ENCODE peak calls at places on chromosomes 12 and 14, in four cellular contexts. One of them, this sample, is unnamed.

GRCh38 chr14:95356245-95356850 is 36.6 kb upstream of the CLMN start:
- DNase-seq in stomach: no peak
- DNase-seq in fibroblast of mammary gland: no peak
- DNase-seq in astrocyte of the spinal cord: no peak
- DNase-seq in this sample: no peak

GRCh38 chr14:64828096-64828495 is 51.6 kb downstream of the SPTB start:
- DNase-seq in stomach: no peak
- DNase-seq in fibroblast of mammary gland: no peak
- DNase-seq in astrocyte of the spinal cord: no peak
- DNase-seq in this sample: no peak

GRCh38 chr12:55929306-55929791 is 1.6 kb upstream of the DGKA start:
- DNase-seq in stomach: peak
- DNase-seq in fibroblast of mammary gland: no peak
- DNase-seq in astrocyte of the spinal cord: no peak
- DNase-seq in this sample: no peak

GRCh38 chr12:42396473-42397259 is 70.7 kb downstream of the PPHLN1 start:
- DNase-seq in stomach: no peak
- DNase-seq in fibroblast of mammary gland: peak
- DNase-seq in astrocyte of the spinal cord: no peak
- DNase-seq in this sample: no peak

GRCh38 chr14:49940805-49941421 is 48.0 kb downstream of the ARF6 start:
- DNase-seq in stomach: no peak
- DNase-seq in fibroblast of mammary gland: peak
- DNase-seq in astrocyte of the spinal cord: no peak
- DNase-seq in this sample: no peak

GRCh38 chr12:94593822-94594442 is 56.4 kb downstream of the TMCC3 start:
- DNase-seq in stomach: no peak
- DNase-seq in fibroblast of mammary gland: no peak
- DNase-seq in astrocyte of the spinal cord: no peak
- DNase-seq in this sample: no peak

GRCh38 chr12:2364566-2365165 is 311.9 kb downstream of the CACNA1C start:
- DNase-seq in stomach: no peak
- DNase-seq in fibroblast of mammary gland: no peak
- DNase-seq in astrocyte of the spinal cord: no peak
- DNase-seq in this sample: no peak

GRCh38 chr14:78135450-78135891 is 34.7 kb upstream of the NRXN3 start:
- DNase-seq in stomach: no peak
- DNase-seq in fibroblast of mammary gland: no peak
- DNase-seq in astrocyte of the spinal cord: peak
- DNase-seq in this sample: no peak

GRCh38 chr12:132351751-132352495 is 22.5 kb upstream of the GALNT9 start:
- DNase-seq in stomach: no peak
- DNase-seq in fibroblast of mammary gland: no peak
- DNase-seq in astrocyte of the spinal cord: no peak
- DNase-seq in this sample: peak

GRCh38 chr12:2769866-2770533 is 24.8 kb upstream of the FKBP4 start:
- DNase-seq in stomach: no peak
- DNase-seq in fibroblast of mammary gland: no peak
- DNase-seq in astrocyte of the spinal cord: no peak
- DNase-seq in this sample: no peak

GRCh38 chr12:30548203-30548602 is 147.5 kb downstream of the IPO8 start:
- DNase-seq in stomach: no peak
- DNase-seq in fibroblast of mammary gland: no peak
- DNase-seq in astrocyte of the spinal cord: no peak
- DNase-seq in this sample: no peak

GRCh38 chr12:31234955-31235867 is 90.7 kb downstream of the SINHCAF start:
- DNase-seq in stomach: peak
- DNase-seq in fibroblast of mammary gland: peak
- DNase-seq in astrocyte of the spinal cord: peak
- DNase-seq in this sample: no peak

GRCh38 chr12:90239740-90240260 is 531.2 kb upstream of the ATP2B1 start:
- DNase-seq in stomach: no peak
- DNase-seq in fibroblast of mammary gland: no peak
- DNase-seq in astrocyte of the spinal cord: no peak
- DNase-seq in this sample: no peak

DNA sequence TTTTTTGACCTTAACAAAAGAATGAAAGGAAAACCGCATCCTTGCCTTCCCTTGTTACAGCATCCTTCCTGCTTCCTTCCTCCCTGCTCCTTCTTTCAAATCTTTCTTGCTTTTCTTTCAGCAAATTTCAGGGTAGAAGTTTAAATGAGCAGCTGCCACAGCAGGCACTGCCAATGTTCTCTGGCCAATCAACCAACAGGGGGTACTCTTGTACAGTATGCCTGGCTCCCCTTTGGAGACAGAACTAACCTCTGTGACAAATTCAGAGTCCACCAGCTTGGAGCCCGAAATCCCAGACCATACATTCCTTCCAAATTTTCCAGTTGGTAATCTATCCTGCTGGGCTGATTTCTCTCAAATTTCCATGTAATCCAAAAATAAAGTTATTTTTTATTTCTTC is 609.8 kb upstream of the LMO3 start:
- DNase-seq in stomach: no peak
- DNase-seq in fibroblast of mammary gland: no peak
- DNase-seq in astrocyte of the spinal cord: no peak
- DNase-seq in this sample: no peak
- H3K4me3 ChIP-seq in stomach: no peak
- H3K4me3 ChIP-seq in fibroblast of mammary gland: no peak
- H3K4me3 ChIP-seq in astrocyte of the spinal cord: no peak
- H3K4me3 ChIP-seq in this sample: no peak

DNA sequence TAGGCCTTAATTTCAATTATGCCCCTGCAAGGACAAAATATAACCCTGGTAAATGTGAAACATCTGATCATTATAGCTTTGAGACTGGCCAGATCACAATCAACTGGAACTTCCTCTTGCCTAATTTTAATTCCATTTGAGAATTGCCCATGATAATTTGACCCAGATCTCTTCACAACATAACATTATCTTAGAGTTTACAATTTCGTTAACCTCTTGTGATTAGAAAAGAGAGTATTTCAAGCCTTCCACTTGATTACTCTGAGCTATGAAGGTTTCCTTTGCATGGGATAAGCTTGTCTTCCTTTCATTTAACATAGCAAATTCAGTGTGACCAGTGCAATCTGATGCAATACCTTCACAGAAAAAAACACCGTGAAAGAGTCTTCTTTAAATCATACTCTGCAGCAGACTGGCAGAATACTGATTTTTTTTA is 143.6 kb downstream of the DUSP6 start:
- DNase-seq in stomach: no peak
- DNase-seq in fibroblast of mammary gland: peak
- DNase-seq in astrocyte of the spinal cord: peak
- DNase-seq in this sample: no peak
- H3K4me3 ChIP-seq in stomach: no peak
- H3K4me3 ChIP-seq in fibroblast of mammary gland: no peak
- H3K4me3 ChIP-seq in astrocyte of the spinal cord: no peak
- H3K4me3 ChIP-seq in this sample: no peak

DNA sequence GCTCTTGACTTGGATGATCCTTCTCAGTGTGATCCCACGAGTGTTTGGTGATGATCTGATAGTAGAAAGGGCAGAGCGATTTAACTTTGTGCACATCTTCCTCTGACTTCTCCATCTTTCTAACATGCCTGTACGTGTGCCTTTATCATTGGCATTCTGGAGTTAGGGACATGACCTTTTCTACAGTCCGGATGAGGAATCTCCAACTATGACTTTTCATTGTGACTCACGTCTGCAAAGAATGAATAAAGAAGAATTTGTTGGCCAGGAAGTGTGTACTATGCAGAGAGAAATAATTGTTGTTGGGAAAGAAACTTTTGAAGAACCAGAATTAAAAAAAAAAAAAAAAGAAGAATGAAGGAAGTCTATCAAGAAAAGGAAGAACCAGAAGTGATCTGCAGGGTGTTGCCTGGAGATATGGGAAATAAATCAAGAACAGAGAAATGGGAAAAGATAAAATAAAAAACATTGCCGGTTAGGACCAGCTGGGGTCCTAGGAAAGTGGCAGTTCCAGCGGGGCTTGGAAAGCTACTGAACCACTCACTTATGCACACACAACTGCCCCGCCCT is 25.3 kb downstream of the PPFIBP1 start:
- DNase-seq in stomach: no peak
- DNase-seq in fibroblast of mammary gland: peak
- DNase-seq in astrocyte of the spinal cord: peak
- DNase-seq in this sample: no peak
- H3K4me3 ChIP-seq in stomach: no peak
- H3K4me3 ChIP-seq in fibroblast of mammary gland: peak
- H3K4me3 ChIP-seq in astrocyte of the spinal cord: no peak
- H3K4me3 ChIP-seq in this sample: peak

GRCh38 chr12:49698619-49699545 is 8.3 kb downstream of the FMNL3 start:
- DNase-seq in stomach: no peak
- DNase-seq in fibroblast of mammary gland: peak
- DNase-seq in astrocyte of the spinal cord: peak
- DNase-seq in this sample: peak
- H3K4me3 ChIP-seq in stomach: peak
- H3K4me3 ChIP-seq in fibroblast of mammary gland: peak
- H3K4me3 ChIP-seq in astrocyte of the spinal cord: peak
- H3K4me3 ChIP-seq in this sample: no peak

GRCh38 chr12:69157023-69157655 is 82.2 kb upstream of the CPSF6 start:
- DNase-seq in stomach: peak
- DNase-seq in fibroblast of mammary gland: peak
- DNase-seq in astrocyte of the spinal cord: peak
- DNase-seq in this sample: peak
- H3K4me3 ChIP-seq in stomach: no peak
- H3K4me3 ChIP-seq in fibroblast of mammary gland: no peak
- H3K4me3 ChIP-seq in astrocyte of the spinal cord: no peak
- H3K4me3 ChIP-seq in this sample: no peak

DNA sequence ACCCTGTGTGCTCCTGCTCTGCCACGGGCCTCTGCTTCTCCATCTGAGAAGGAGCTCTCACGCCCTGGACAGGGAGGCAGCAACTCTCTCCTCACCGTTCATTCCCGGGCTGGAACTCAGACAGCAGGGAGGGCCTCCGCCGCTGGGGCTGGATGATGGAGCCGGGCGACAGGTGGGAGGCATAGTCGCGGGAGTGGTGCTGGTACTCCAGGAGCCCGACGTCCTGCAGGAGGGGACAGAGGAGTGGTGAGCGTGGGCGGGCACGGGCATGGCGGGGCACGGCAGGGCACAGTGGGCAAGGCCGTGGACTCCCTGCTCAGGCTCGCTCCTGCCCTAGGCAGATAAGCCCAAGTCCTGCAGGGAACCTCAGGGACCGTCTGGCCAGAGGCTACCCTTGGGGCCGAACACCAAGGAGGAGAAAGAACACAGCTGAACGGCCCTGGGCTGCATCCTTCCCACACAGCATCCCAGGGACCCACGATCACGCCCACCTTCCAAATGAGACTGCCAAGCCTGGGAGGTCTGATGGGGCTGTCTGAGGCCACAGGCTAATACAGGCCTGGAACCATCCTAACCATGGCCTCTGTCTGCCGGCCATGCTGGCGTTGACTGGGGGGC is 81.0 kb downstream of the NCOR2 start:
- DNase-seq in stomach: no peak
- DNase-seq in fibroblast of mammary gland: no peak
- DNase-seq in astrocyte of the spinal cord: no peak
- DNase-seq in this sample: no peak
- H3K4me3 ChIP-seq in stomach: no peak
- H3K4me3 ChIP-seq in fibroblast of mammary gland: no peak
- H3K4me3 ChIP-seq in astrocyte of the spinal cord: no peak
- H3K4me3 ChIP-seq in this sample: no peak

This sample was measured in psoas muscle.